ENCODE peak calls at places on chromosomes 4 and X, in six cellular contexts. F, V, E, M, A and B are unnamed samples.
A peak's percentile ranks its signal among the peaks of the same experiment; 100 is the strongest.

GRCh38 chr4:111930658-111931057 is 214.6 kb upstream of the FAM241A start:
- DNase-seq in A (no peak), M (no peak), F (no peak), E (peak; percentile 41), V (no peak), B (no peak)

GRCh38 chr4:2423695-2424094 is 4.9 kb downstream of the CFAP99 start:
- DNase-seq in A (no peak), V (no peak), M (no peak), E (no peak), F (no peak), B (no peak)

GRCh38 chr4:116636917-116637316 is 448.5 kb downstream of the TRAM1L1 start:
- DNase-seq in F (no peak), E (peak; percentile 7), A (no peak), V (no peak), M (no peak), B (no peak)

GRCh38 chr4:142404191-142404611 is 441.9 kb downstream of the INPP4B start:
- DNase-seq in V (no peak), A (no peak), M (no peak), F (peak; percentile 20), E (no peak), B (no peak)

GRCh38 chrX:84993150-84993549 is 10.5 kb upstream of the APOOL start:
- DNase-seq in E (no peak), V (no peak), F (no peak), M (no peak), A (no peak), B (no peak)

GRCh38 chr4:54626113-54626512 is 31.6 kb upstream of the KIT start:
- DNase-seq in M (no peak), E (no peak), V (no peak), A (no peak), F (no peak), B (no peak)

GRCh38 chr4:129094347-129094746 is 1.0 kb upstream of the SCLT1 start:
- DNase-seq in F (no peak), V (no peak), A (no peak), E (no peak), M (no peak), B (no peak)

GRCh38 chr4:79650217-79650616 is 242.2 kb upstream of the GK2 start:
- DNase-seq in E (no peak), A (no peak), M (no peak), V (no peak), F (no peak), B (no peak)

GRCh38 chrX:16838202-16839066 is 31.7 kb downstream of the RBBP7 start:
- DNase-seq in A (no peak), M (no peak), F (no peak), E (no peak), V (no peak), B (no peak)

GRCh38 chrX:1727531-1728027 is 112.7 kb downstream of the ASMT start:
- DNase-seq in E (no peak), F (peak; percentile 81), M (no peak), A (no peak), V (no peak), B (no peak)

GRCh38 chr4:145930592-145930991 is 8.0 kb downstream of the ZNF827 start:
- DNase-seq in F (no peak), A (no peak), V (no peak), E (no peak), M (no peak), B (no peak)

GRCh38 chr4:151325320-151326246 is at the start of gene SH3D19:
- DNase-seq in E (no peak), A (peak; percentile 76), M (peak; percentile 88), F (peak; percentile 61), V (peak; percentile 89), B (peak; percentile 72)

GRCh38 chr4:109649872-109650271 is 53.4 kb downstream of the CASP6 start:
- DNase-seq in A (no peak), F (no peak), M (no peak), E (peak; percentile 56), V (no peak), B (no peak)

GRCh38 chr4:77193511-77194236 is 36.7 kb downstream of the CCNG2 start:
- DNase-seq in M (no peak), V (peak; percentile 66), A (no peak), F (no peak), E (peak; percentile 69), B (no peak)

GRCh38 chr4:53576676-53577372 is 14.5 kb downstream of the LNX1 start:
- DNase-seq in V (no peak), A (no peak), M (no peak), F (no peak), E (no peak), B (no peak)

GRCh38 chr4:55727746-55728145 is 91.6 kb upstream of the NMU start:
- DNase-seq in M (no peak), F (no peak), A (no peak), V (no peak), E (no peak), B (no peak)

DNA sequence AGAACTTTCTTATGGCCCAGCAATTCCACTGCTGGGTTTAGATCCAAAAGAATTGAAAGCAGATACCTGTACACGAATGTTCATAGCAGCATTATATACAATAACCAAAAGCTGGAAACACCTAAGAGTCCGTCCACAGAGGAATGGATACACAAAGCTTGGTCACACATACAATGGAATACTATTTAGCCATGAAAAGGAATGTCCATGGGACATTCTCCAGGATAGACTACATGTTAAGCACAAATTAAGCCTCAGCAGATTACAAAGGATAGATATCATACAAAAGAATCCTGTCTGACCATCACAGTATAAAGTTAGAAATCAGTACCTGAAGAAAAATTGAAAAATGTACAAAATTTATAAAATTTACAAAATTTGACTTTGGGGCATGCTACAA is 12.7 kb upstream of the MAEA start:
- DNase-seq in A (no peak), M (no peak), V (no peak), F (no peak), E (no peak), B (no peak)
- TF ChIP-seq EP300 in A (no peak), M (no peak), V (no peak), F (no peak), E (no peak), B (no peak)

DNA sequence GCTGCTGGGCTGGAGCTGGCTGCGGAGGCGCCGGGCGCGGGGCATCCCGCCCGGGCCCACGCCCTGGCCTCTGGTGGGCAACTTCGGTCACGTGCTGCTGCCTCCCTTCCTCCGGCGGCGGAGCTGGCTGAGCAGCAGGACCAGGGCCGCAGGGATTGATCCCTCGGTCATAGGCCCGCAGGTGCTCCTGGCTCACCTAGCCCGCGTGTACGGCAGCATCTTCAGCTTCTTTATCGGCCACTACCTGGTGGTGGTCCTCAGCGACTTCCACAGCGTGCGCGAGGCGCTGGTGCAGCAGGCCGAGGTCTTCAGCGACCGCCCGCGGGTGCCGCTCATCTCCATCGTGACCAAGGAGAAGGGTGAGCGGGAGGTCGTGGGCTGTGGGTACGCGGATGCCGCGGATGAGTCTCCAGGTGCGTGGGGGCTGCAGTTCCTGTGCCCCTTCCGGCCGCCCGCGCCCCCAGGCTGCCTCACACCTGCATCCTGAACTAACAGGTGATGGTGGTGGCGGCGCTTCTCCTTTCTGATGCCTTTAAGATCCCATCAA is 499 bp downstream of the CYP2U1 start:
- DNase-seq in V (peak; percentile 72), A (no peak), M (no peak), F (no peak), E (no peak), B (peak; percentile 85)
- H3K27ac ChIP-seq in V (peak overlapping the region; percentile 87), A (peak overlapping the region; percentile 71), M (peak overlapping the region; percentile 58), F (peak overlapping the region; percentile 65), E (no peak overlapping the region), B (peak overlapping the region; percentile 81)

GRCh38 chr4:87620491-87620890 is 12.2 kb downstream of the DSPP start:
- DNase-seq in V (no peak), F (no peak), M (no peak), E (no peak), A (no peak), B (no peak)
- TF ChIP-seq EP300 in V (peak; percentile 26), F (no peak), M (no peak), E (no peak), A (peak; percentile 58), B (no peak)

GRCh38 chr4:86453044-86453501 is 93.2 kb upstream of the MAPK10 start:
- DNase-seq in M (no peak), F (no peak), A (peak; percentile 55), V (peak; percentile 66), E (no peak), B (peak; percentile 14)
- H3K27ac ChIP-seq in M (no peak overlapping the region), F (no peak overlapping the region), A (peak overlapping the region; percentile 30), V (peak overlapping the region; percentile 60), E (no peak overlapping the region), B (no peak overlapping the region)

GRCh38 chr4:6709230-6710114 is at the start of gene MRFAP1L1:
- DNase-seq in M (peak; percentile 95), F (peak; percentile 73), E (peak; percentile 85), V (peak; percentile 97), A (peak; percentile 97), B (peak; percentile 97)
- TF ChIP-seq EP300 in M (no peak), F (no peak), E (no peak), V (peak; percentile 17), A (no peak), B (no peak)

GRCh38 chr4:95546866-95547707 is 1.7 kb downstream of the UNC5C start:
- DNase-seq in A (no peak), M (peak; percentile 47), V (no peak), F (no peak), E (no peak), B (no peak)

GRCh38 chr4:95547708-95548471 is 883 bp downstream of the UNC5C start:
- DNase-seq in A (peak; percentile 39), V (peak; percentile 65), F (no peak), E (no peak), M (no peak), B (peak; percentile 47)

GRCh38 chr4:95549246-95550138 is 719 bp upstream of the UNC5C start:
- DNase-seq in M (peak; percentile 63), E (peak; percentile 38), F (no peak), V (peak; percentile 62), A (peak; percentile 53), B (peak; percentile 26)

GRCh38 chr4:95550566-95550965 is 1.8 kb upstream of the UNC5C start:
- DNase-seq in A (no peak), F (no peak), E (no peak), M (no peak), V (no peak), B (no peak)

GRCh38 chr4:95548738-95549245 is at the start of gene UNC5C:
- DNase-seq in V (peak; percentile 88), M (peak; percentile 82), F (no peak), A (peak; percentile 67), E (no peak), B (peak; percentile 29)
- H3K27ac ChIP-seq in V (peak within 1 kb of the TSS; percentile 59), M (peak within 1 kb of the TSS; percentile 98), F (no peak within 1 kb of the TSS), A (peak within 1 kb of the TSS; percentile 69), E (no peak within 1 kb of the TSS), B (peak within 1 kb of the TSS; percentile 84)